ENCODE peak calls at places on chromosome 13, in four cellular contexts. C, Y, B and H are unnamed samples.

GRCh38 chr13:24270639-24271131 is 38.7 kb upstream of the C1QTNF9 start:
- DNase-seq in C (peak), B (peak), Y (no peak), H (no peak)

GRCh38 chr13:45368571-45368970 is 27.6 kb upstream of the TPT1 start:
- DNase-seq in Y (no peak), B (no peak), C (no peak), H (no peak)

GRCh38 chr13:58619396-58620113 is 988.0 kb downstream of the PCDH17 start:
- DNase-seq in C (no peak), B (no peak), Y (no peak), H (no peak)

GRCh38 chr13:33251131-33251629 is 34.4 kb downstream of the STARD13 start:
- DNase-seq in C (no peak), Y (no peak), B (peak), H (no peak)

GRCh38 chr13:101925731-101926130 is 473.3 kb downstream of the ITGBL1 start:
- DNase-seq in C (no peak), B (no peak), Y (no peak), H (no peak)

GRCh38 chr13:48492123-48493075 is 40.5 kb downstream of the RCBTB2 start:
- DNase-seq in C (peak), Y (no peak), B (no peak), H (no peak)

GRCh38 chr13:29621401-29621800 is 25.9 kb upstream of the SLC7A1 start:
- DNase-seq in Y (no peak), B (no peak), C (no peak), H (no peak)

GRCh38 chr13:24360106-24360505 is 50.7 kb downstream of the C1QTNF9 start:
- DNase-seq in C (no peak), Y (no peak), B (no peak), H (peak)

GRCh38 chr13:35888327-35888940 is 242.7 kb downstream of the DCLK1 start:
- DNase-seq in B (no peak), Y (no peak), C (no peak), H (no peak)